ENCODE peak calls at places on chromosomes 2 and 18, in eight cellular contexts. J is HepG2, X is A549, L is ovary, C is SK-N-SH, B is tibial nerve, T is K562, R is stomach. Z is an unnamed sample.

GRCh38 chr2:233501198-233502076 is 65.1 kb downstream of the USP40 start:
- DNase-seq in X (no peak), B (no peak), T (no peak), C (no peak), J (no peak), L (no peak), R (no peak), Z (no peak)

GRCh38 chr2:97716695-97717617 is 3.6 kb downstream of the ZAP70 start:
- DNase-seq in R (no peak), T (no peak), X (no peak), J (no peak), C (no peak), B (no peak), L (no peak), Z (peak; percentile 46)

GRCh38 chr2:85057236-85057635 is 76.0 kb upstream of the TCF7L1 start:
- DNase-seq in X (no peak), T (no peak), R (no peak), B (no peak), J (no peak), C (no peak), L (no peak), Z (no peak)

GRCh38 chr2:25131567-25132295 is 36.6 kb downstream of the POMC start:
- DNase-seq in L (peak; percentile 40), B (peak; percentile 19), J (no peak), R (peak; percentile 30), C (no peak), T (no peak), X (no peak), Z (no peak)

GRCh38 chr2:70549064-70549710 is 4.4 kb downstream of the TGFA start:
- DNase-seq in L (no peak), X (no peak), J (no peak), T (no peak), B (no peak), R (no peak), C (no peak), Z (no peak)

GRCh38 chr2:119223521-119224390 is at the start of gene STEAP3:
- DNase-seq in J (peak; percentile 74), R (peak; percentile 93), L (peak; percentile 63), C (peak; percentile 93), X (peak; percentile 67), T (peak; percentile 97), B (peak; percentile 23), Z (peak; percentile 94)

GRCh38 chr2:226524381-226524843 is 275.2 kb downstream of the IRS1 start:
- DNase-seq in X (peak; percentile 62), L (no peak), R (no peak), J (peak; percentile 39), C (no peak), T (no peak), B (peak; percentile 61), Z (no peak)

GRCh38 chr2:144519934-144520717 is at the start of gene ZEB2:
- DNase-seq in J (peak; percentile 12), L (peak; percentile 73), T (peak; percentile 79), C (peak; percentile 63), B (peak; percentile 80), R (no peak), X (peak; percentile 67), Z (peak; percentile 64)

GRCh38 chr2:133841905-133842304 is 273.6 kb upstream of the NCKAP5 start:
- DNase-seq in T (no peak), R (no peak), J (no peak), X (peak; percentile 72), L (no peak), C (no peak), B (peak; percentile 41), Z (no peak)

GRCh38 chr2:176178271-176178806 is 10.1 kb upstream of the HOXD1 start:
- DNase-seq in R (no peak), L (peak; percentile 59), X (no peak), C (no peak), T (no peak), B (no peak), J (no peak), Z (peak; percentile 80)

GRCh38 chr2:193701484-193701883 is 1506.8 kb upstream of the TMEFF2 start:
- DNase-seq in X (no peak), B (no peak), R (no peak), L (no peak), J (no peak), T (no peak), C (no peak), Z (no peak)

GRCh38 chr2:234278556-234279286 is 218.2 kb downstream of the ARL4C start:
- DNase-seq in X (no peak), B (no peak), R (no peak), J (no peak), C (no peak), L (no peak), T (no peak), Z (no peak)

GRCh38 chr2:233470007-233470687 is 96.4 kb downstream of the USP40 start:
- DNase-seq in X (no peak), C (peak; percentile 50), T (peak; percentile 43), L (peak; percentile 74), B (peak; percentile 25), J (no peak), R (peak; percentile 29), Z (peak; percentile 69)

GRCh38 chr18:48629730-48630324 is 91.0 kb downstream of the CTIF start:
- DNase-seq in R (no peak), T (no peak), C (peak; percentile 41), B (no peak), J (peak; percentile 87), X (peak; percentile 89), L (no peak), Z (no peak)

GRCh38 chr18:33157893-33158292 is 282.6 kb downstream of the CCDC178 start:
- DNase-seq in T (no peak), L (no peak), C (no peak), X (no peak), B (no peak), J (no peak), R (no peak), Z (no peak)

GRCh38 chr2:98730851-98731708 is at the start of gene MGAT4A:
- DNase-seq in L (peak; percentile 75), J (peak; percentile 69), B (peak; percentile 27), C (peak; percentile 94), R (peak; percentile 82), X (peak; percentile 41), T (peak; percentile 83), Z (peak; percentile 96)

GRCh38 chr2:207450186-207450585 is 79.6 kb upstream of the CREB1 start:
- DNase-seq in T (no peak), L (no peak), R (no peak), C (no peak), B (no peak), X (no peak), J (no peak), Z (no peak)

GRCh38 chr2:181805228-181806038 is 86.1 kb upstream of the ITPRID2 start:
- DNase-seq in R (no peak), X (no peak), J (no peak), T (no peak), B (no peak), C (no peak), L (no peak), Z (no peak)

DNA sequence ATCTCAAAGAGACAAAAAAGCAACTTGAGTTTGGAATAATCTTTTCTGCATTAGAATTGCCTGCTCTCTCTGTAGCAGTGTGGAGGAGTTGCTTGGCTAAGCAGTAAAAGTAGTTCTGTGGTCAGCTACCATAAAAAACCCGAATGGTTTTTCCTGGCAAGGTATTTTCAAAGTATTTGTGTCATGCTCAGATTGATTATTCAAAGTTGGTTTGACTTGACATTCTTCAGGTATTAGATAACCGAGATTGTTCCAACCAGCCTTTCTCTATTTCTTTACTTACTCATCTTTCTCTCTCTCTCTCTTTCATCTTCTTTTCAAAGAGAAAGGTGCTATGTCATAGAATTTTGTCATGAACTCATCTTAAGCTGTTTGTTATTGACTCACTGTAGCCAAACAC is 404.9 kb downstream of the CPS1 start:
- DNase-seq in L (no peak), R (no peak), X (no peak), J (peak; percentile 58), C (no peak), T (no peak), B (no peak), Z (no peak)
- TF ChIP-seq EP300 in L (no peak), R (no peak), X (no peak), J (no peak), C (no peak), T (no peak), B (no peak), Z (no peak)

DNA sequence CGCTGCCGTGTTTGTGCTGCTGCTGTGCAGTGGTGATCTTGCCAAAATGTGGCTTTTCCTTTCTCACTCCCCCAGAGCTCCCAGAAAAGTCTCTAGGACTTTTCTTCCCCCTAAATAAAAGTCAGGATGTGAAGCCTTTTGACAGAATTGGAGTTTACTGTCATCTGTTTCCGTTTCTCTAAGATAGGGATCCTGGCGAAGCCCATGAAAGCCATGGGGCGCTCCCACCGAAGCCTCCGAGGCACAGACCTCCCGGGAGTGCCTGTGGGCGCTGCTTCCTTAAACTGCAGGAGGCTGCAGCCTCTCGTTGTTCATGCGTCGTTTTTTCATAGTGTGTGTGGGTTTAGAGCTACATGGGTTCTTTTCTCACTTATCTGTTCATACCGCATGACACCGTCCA is 56.8 kb downstream of the ASAP2 start:
- DNase-seq in X (no peak), T (no peak), C (peak; percentile 79), J (no peak), B (no peak), L (no peak), R (no peak), Z (no peak)
- H3K27ac ChIP-seq in X (no peak overlapping the region), T (no peak overlapping the region), C (peak overlapping the region; percentile 88), J (no peak overlapping the region), B (peak overlapping the region; percentile 37), L (peak overlapping the region; percentile 52), R (peak overlapping the region; percentile 77), Z (peak overlapping the region; percentile 32)

DNA sequence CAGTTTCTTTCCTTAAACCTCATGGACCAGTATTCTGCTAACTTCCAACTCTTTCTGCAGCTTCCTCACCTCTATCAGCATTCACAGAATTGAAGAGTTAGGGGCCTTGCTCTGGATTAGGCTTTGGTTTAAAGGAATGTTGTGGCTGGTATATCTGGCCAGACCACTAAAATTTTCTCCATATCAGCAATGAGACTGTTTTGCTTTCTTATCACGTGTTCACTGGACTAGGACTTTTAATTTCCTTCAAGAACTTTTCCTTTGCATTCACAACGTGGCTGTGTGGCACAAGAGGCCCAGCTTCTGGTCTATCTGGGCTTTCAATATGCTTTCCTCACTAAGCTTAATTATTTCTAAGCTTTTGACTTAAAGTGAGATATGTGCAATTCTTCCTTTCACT is 33.4 kb downstream of the SP3 start:
- DNase-seq in T (no peak), L (no peak), B (no peak), J (no peak), X (no peak), R (no peak), C (no peak), Z (no peak)
- H3K4me1 ChIP-seq in T (no peaks in the 10 kb centered on the region), L (peaks cover 7% of the 10 kb centered on the region), B (peaks cover 21% of the 10 kb centered on the region), J (no peaks in the 10 kb centered on the region), X (peaks cover 10% of the 10 kb centered on the region), R (peaks cover 19% of the 10 kb centered on the region), C (no peaks in the 10 kb centered on the region), Z (no peaks in the 10 kb centered on the region)

GRCh38 chr2:59427980-59428379 is 1125.5 kb downstream of the BCL11A start:
- DNase-seq in L (no peak), C (no peak), T (no peak), B (no peak), J (no peak), X (no peak), R (no peak), Z (no peak)

GRCh38 chr2:59428940-59429339 is 1124.5 kb downstream of the BCL11A start:
- DNase-seq in C (no peak), R (no peak), B (no peak), L (no peak), T (no peak), J (no peak), X (no peak), Z (no peak)

DNA sequence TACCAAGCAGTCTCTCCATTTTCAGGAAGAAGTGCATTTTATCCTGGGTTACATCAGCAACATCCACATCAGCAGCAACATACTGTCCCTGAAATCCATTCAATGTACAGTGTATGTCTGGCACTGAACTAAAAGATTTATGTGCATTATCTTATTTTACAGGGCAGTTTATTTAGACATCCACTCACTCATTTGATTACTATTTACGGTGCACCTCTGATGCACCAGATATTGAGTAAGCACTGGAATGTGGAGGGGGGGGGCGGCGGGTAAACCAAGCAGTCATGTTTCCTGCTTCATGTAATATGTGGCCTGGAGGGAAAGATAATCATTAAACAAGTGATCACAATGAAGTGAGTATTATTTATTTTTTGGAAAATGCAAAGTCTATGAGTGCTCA is 1128.2 kb downstream of the BCL11A start:
- DNase-seq in X (peak; percentile 39), J (no peak), R (no peak), C (no peak), T (no peak), B (no peak), L (no peak), Z (no peak)
- TF ChIP-seq EP300 in X (peak; percentile 78), J (no peak), R (no peak), C (no peak), T (no peak), B (no peak), L (no peak), Z (no peak)

Z was measured in upper lobe of left lung.